ENCODE peak calls at places on chromosomes 4 and X, in four cellular contexts. M, G, D and C are unnamed samples.
A peak's percentile ranks its signal among the peaks of the same experiment; 100 is the strongest.

GRCh38 chr4:146237092-146237491 is 22.8 kb downstream of the REELD1 start:
- DNase-seq in D (no peak), G (no peak), M (no peak), C (no peak)

GRCh38 chrX:30874851-30875250 is 14.2 kb downstream of the TAB3 start:
- DNase-seq in D (no peak), G (no peak), M (no peak), C (no peak)

GRCh38 chr4:7422098-7422897 is 12.4 kb downstream of the PSAPL1 start:
- DNase-seq in G (peak; percentile 82), D (no peak), M (peak; percentile 73), C (peak; percentile 5)

GRCh38 chrX:97740044-97740443 is 856.3 kb downstream of the RPA4 start:
- DNase-seq in D (no peak), M (no peak), G (no peak), C (no peak)

GRCh38 chrX:13605611-13606010 is 36.2 kb downstream of the EGFL6 start:
- DNase-seq in D (no peak), G (no peak), M (no peak), C (no peak)

GRCh38 chrX:10900585-10901289 is 210.4 kb upstream of the HCCS start:
- DNase-seq in G (no peak), M (no peak), D (peak; percentile 74), C (no peak)

GRCh38 chrX:107360788-107361360 is 88.6 kb upstream of the FRMPD3 start:
- DNase-seq in D (no peak), G (no peak), M (no peak), C (no peak)

GRCh38 chr4:48297447-48297846 is 27.8 kb upstream of the TEC start:
- DNase-seq in D (no peak), M (no peak), G (no peak), C (no peak)

GRCh38 chr4:24781999-24782745 is 13.2 kb upstream of the SOD3 start:
- DNase-seq in M (no peak), D (no peak), G (no peak), C (no peak)

GRCh38 chr4:153594208-153594607 is 89.9 kb upstream of the TLR2 start:
- DNase-seq in M (no peak), D (no peak), G (no peak), C (no peak)

GRCh38 chrX:107449490-107450175 is at the start of gene FRMPD3:
- DNase-seq in G (no peak), D (no peak), M (no peak), C (no peak)

GRCh38 chrX:122777766-122778165 is 406.3 kb upstream of the GRIA3 start:
- DNase-seq in G (no peak), D (no peak), M (no peak), C (no peak)

GRCh38 chr4:123896446-123897071 is 500.0 kb downstream of the SPRY1 start:
- DNase-seq in D (no peak), G (no peak), M (no peak), C (no peak)

GRCh38 chr4:15963568-15963967 is 593 bp upstream of the FGFBP2 start:
- DNase-seq in G (no peak), M (peak; percentile 84), D (no peak), C (no peak)
- TF ChIP-seq POLR2A in G (no peak), M (no peak), D (no peak), C (no peak)

DNA sequence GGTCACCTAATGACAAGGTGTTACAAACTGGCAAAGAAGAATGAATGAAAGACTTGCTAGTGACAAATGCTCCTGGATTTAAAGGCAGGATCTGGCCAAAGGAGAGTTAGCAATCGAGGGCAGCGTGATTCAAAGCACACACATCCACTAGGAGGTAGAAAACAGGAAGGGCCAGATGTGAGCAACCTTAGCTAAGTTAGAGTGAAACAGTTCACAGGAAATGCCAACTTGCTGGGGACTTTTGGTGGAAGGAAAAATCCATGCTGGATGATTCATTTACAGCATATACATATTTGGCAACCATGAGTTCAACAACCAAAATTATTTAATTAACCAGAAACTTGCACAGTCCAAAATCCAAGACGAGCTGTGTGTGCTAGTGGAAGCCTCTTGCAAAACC is 276.9 kb downstream of the PTTG2 start:
- DNase-seq in M (no peak), G (no peak), D (no peak), C (no peak)
- TF ChIP-seq CTCF in M (no peak), G (no peak), D (no peak), C (no peak)

DNA sequence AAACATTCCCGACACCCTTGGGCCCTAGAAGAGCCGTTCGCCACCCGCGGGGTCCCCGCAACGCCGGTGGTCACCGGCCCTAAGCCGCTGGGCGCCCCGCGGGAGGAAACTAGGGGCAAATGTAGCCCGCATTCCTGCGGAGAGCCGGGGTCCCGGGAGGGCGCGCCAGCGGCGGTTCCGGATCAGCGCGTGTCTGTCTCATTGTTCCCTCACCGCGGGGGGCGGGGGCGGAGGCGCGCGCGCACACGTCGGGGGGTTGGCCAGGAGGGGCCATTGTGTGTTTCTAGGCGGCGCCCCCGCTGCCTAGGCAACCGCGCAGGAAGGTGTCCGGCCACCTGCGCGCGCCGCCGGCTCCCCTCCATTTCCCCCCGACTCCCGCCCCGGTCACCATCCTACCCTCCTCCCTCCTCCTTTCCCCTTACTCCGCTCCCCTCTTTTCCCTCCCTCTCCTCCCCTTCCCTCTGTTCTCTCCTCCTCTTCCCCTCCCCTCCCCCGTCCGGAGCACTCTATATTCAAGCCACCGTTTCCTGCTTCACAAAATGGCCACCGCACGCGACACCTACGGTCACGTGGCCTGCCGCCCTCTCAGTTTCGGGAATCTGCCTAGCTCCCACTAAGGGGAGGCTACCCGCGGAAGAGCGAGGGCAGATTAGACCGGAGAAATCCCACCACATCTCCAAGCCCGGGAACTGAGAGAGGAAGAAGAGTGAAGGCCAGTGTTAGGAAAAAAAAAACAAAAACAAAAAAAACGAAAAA is 796 bp upstream of the DDX3X start:
- DNase-seq in M (peak; percentile 97), G (peak; percentile 98), D (peak; percentile 96), C (peak; percentile 87)
- TF ChIP-seq POLR2A in M (no peak), G (no peak), D (peak; percentile 53), C (peak; percentile 71)

GRCh38 chr4:76420311-76420710 is 630 bp downstream of the CCDC158 start:
- DNase-seq in D (no peak), M (no peak), G (no peak), C (no peak)

GRCh38 chr4:76426272-76426671 is 5.3 kb upstream of the CCDC158 start:
- DNase-seq in G (no peak), M (no peak), D (peak; percentile 7), C (no peak)

GRCh38 chr4:76420901-76421581 is at the start of gene CCDC158:
- DNase-seq in D (no peak), G (no peak), M (peak; percentile 76), C (no peak)
- TF ChIP-seq CTCF in D (no peak), G (no peak), M (no peak), C (no peak)

GRCh38 chrX:73215263-73215662 is 612 bp upstream of the NAP1L2 start:
- DNase-seq in G (no peak), D (no peak), M (no peak), C (no peak)

GRCh38 chrX:73213734-73214133 is 917 bp downstream of the NAP1L2 start:
- DNase-seq in G (no peak), M (no peak), D (no peak), C (no peak)

GRCh38 chrX:73214366-73215094 is at the start of gene NAP1L2:
- DNase-seq in D (peak; percentile 55), G (peak; percentile 84), M (peak; percentile 77), C (peak; percentile 41)
- TF ChIP-seq POLR2A in D (no peak), G (no peak), M (no peak), C (peak; percentile 57)

GRCh38 chr4:104015680-104016079 is 295.9 kb upstream of the TACR3 start:
- DNase-seq in D (peak; percentile 14), G (no peak), M (no peak), C (no peak)
- TF ChIP-seq CTCF in D (peak; percentile 25), G (no peak), M (no peak), C (no peak)

GRCh38 chrX:2732076-2732475 is 19.8 kb upstream of the XG start:
- DNase-seq in D (no peak), G (peak; percentile 80), M (no peak), C (no peak)
- TF ChIP-seq POLR2A in D (no peak), G (no peak), M (no peak), C (no peak)

GRCh38 chr4:87268401-87268800 is 48.0 kb upstream of the KLHL8 start:
- DNase-seq in G (no peak), D (no peak), M (no peak), C (no peak)

GRCh38 chr4:87274327-87274726 is 48.4 kb downstream of the HSD17B13 start:
- DNase-seq in G (no peak), D (no peak), M (no peak), C (no peak)

GRCh38 chr4:87270825-87271224 is 50.4 kb upstream of the KLHL8 start:
- DNase-seq in G (no peak), D (no peak), M (no peak), C (no peak)

GRCh38 chr4:87266986-87267385 is 46.6 kb upstream of the KLHL8 start:
- DNase-seq in M (no peak), G (no peak), D (no peak), C (no peak)

GRCh38 chr4:87270144-87270543 is 49.7 kb upstream of the KLHL8 start:
- DNase-seq in D (peak; percentile 51), M (no peak), G (no peak), C (no peak)
- TF ChIP-seq CTCF in D (peak; percentile 60), M (no peak), G (no peak), C (peak; percentile 52)

DNA sequence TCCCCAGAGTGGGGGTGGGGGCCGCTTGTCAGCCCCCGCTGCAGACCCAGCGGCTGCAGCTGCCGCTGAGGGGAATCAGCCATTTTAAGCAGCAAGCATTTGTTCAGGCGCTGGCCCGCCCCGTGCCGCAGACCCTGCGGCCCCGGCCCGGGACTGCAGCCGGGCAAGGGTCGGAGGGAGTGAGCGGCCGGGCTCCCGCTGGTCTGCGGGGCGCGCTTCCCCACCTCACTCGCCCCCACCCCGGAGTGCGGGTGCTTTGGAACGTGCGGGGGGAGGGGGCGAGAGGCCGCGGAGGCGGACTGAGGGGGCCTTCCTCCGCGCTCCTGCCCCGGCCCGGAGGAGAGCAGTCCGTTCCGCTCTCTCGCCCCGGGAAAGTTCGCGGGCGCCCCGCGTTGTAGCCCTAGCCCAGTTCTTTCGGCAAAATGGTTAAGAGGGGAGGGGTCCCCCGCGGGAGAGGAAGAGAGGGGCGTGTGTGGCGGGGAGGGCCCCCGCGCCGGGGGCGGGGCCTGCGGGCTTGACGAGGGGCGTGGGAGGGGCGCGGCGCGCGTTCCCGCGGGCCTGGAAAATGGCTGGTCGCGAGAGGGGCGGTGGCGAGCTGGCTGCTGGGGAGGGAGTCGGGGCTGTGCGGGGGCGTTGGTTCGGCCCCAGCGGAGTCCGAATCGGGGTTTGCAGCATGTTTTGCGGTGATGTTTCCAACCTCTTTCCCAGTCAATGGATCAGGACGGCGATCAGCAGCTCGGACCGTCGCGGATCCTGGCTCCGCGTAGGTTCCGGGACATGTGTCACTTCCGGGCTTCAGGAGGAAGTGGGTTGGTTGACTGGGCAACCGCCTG is 914 bp downstream of the ING2 start:
- DNase-seq in M (peak; percentile 97), G (peak; percentile 96), D (peak; percentile 87), C (peak; percentile 83)
- TF ChIP-seq POLR2A in M (no peak), G (no peak), D (peak; percentile 64), C (peak; percentile 65)